ENCODE peak calls at places on chromosome 3, in six cellular contexts. J is GM12891, G is GM12878, U is HepG2, H is K562, V is SK-N-SH. B is an unnamed sample.

GRCh38 chr3:187955076-187955952 is 198.6 kb upstream of the LPP start:
- DNase-seq in H (no peak), U (peak; percentile 45), J (no peak), V (no peak), G (no peak), B (no peak)

GRCh38 chr3:129441215-129441614 is 1.2 kb downstream of the IFT122 start:
- DNase-seq in J (no peak), H (no peak), G (no peak), V (no peak), U (no peak), B (no peak)

GRCh38 chr3:38153986-38154608 is 11.2 kb upstream of the OXSR1 start:
- DNase-seq in U (no peak), V (no peak), J (no peak), G (no peak), H (no peak), B (no peak)

GRCh38 chr3:169811606-169812123 is 1.0 kb upstream of the LRRIQ4 start:
- DNase-seq in J (no peak), V (no peak), G (no peak), H (no peak), U (no peak), B (no peak)

GRCh38 chr3:31596176-31596575 is 63.5 kb downstream of the STT3B start:
- DNase-seq in J (no peak), G (no peak), U (no peak), V (no peak), H (no peak), B (no peak)

GRCh38 chr3:57484563-57484962 is 59.6 kb downstream of the DNAH12 start:
- DNase-seq in V (no peak), J (no peak), U (no peak), H (no peak), G (no peak), B (no peak)

GRCh38 chr3:142977399-142977728 is 13.9 kb upstream of the PAQR9 start:
- DNase-seq in V (no peak), J (no peak), U (no peak), H (peak; percentile 36), G (no peak), B (no peak)

GRCh38 chr3:37114251-37115145 is 59.9 kb downstream of the LRRFIP2 start:
- DNase-seq in V (no peak), U (no peak), J (no peak), H (no peak), G (no peak), B (no peak)

GRCh38 chr3:182485306-182485705 is 308.0 kb upstream of the ATP11B start:
- DNase-seq in V (no peak), H (no peak), G (no peak), J (no peak), U (no peak), B (no peak)

GRCh38 chr3:45776611-45777010 is 19.7 kb downstream of the SLC6A20 start:
- DNase-seq in G (no peak), H (no peak), V (no peak), U (no peak), J (no peak), B (no peak)

GRCh38 chr3:167115331-167115934 is 264.7 kb downstream of the ZBBX start:
- DNase-seq in V (no peak), U (no peak), J (no peak), G (no peak), H (no peak), B (no peak)

GRCh38 chr3:56783644-56784451 is 17.9 kb downstream of the ARHGEF3 start:
- DNase-seq in U (peak; percentile 77), G (peak; percentile 93), H (no peak), J (peak; percentile 47), V (no peak), B (peak; percentile 53)

GRCh38 chr3:141255864-141256263 is 24.2 kb downstream of the PXYLP1 start:
- DNase-seq in V (no peak), G (no peak), U (peak; percentile 35), J (no peak), H (peak; percentile 71), B (no peak)

GRCh38 chr3:127628788-127629456 is at the start of gene PODXL2:
- DNase-seq in H (peak; percentile 98), G (no peak), V (peak; percentile 99), J (peak; percentile 77), U (peak; percentile 28), B (peak; percentile 50)

GRCh38 chr3:150956376-150956775 is 16.2 kb downstream of the CLRN1 start:
- DNase-seq in J (no peak), V (no peak), U (no peak), G (no peak), H (no peak), B (no peak)

GRCh38 chr3:16816048-16816780 is 68.5 kb upstream of the PLCL2 start:
- DNase-seq in H (no peak), V (no peak), G (peak; percentile 56), J (no peak), U (no peak), B (no peak)

GRCh38 chr3:117873236-117873635 is 1161.4 kb downstream of the IGSF11 start:
- DNase-seq in V (peak; percentile 44), J (no peak), H (no peak), G (no peak), U (no peak), B (no peak)

GRCh38 chr3:159418571-159419526 is 569.8 kb upstream of the IL12A start:
- DNase-seq in H (no peak), J (no peak), U (no peak), V (no peak), G (no peak), B (no peak)

GRCh38 chr3:40463579-40463978 is 6.4 kb downstream of the RPL14 start:
- DNase-seq in V (no peak), H (no peak), G (no peak), J (no peak), U (no peak), B (no peak)

GRCh38 chr3:190369701-190370295 is 18.2 kb upstream of the CLDN16 start:
- DNase-seq in G (no peak), J (no peak), V (no peak), H (no peak), U (no peak), B (no peak)

GRCh38 chr3:190375250-190375649 is 12.7 kb upstream of the CLDN16 start:
- DNase-seq in U (no peak), J (no peak), G (no peak), H (no peak), V (no peak), B (no peak)

GRCh38 chr3:190368871-190369270 is 19.1 kb upstream of the CLDN16 start:
- DNase-seq in V (no peak), H (no peak), U (no peak), G (no peak), J (no peak), B (no peak)

GRCh38 chr3:190370369-190370768 is 17.6 kb upstream of the CLDN16 start:
- DNase-seq in H (no peak), G (no peak), U (no peak), J (no peak), V (no peak), B (no peak)

GRCh38 chr3:190371152-190371551 is 16.8 kb upstream of the CLDN16 start:
- DNase-seq in U (no peak), V (no peak), H (no peak), J (no peak), G (no peak), B (no peak)
- TF ChIP-seq TAF1 in U (no peak), V (no peak), H (no peak), J (no peak), G (no peak), B (no peak)

GRCh38 chr3:124834723-124835718 is 52.1 kb downstream of the ITGB5 start:
- DNase-seq in G (peak; percentile 90), V (no peak), H (peak; percentile 17), U (peak; percentile 99), J (peak; percentile 41), B (peak; percentile 40)
- TF ChIP-seq POLR2AphosphoS5 in G (no peak), V (no peak), H (no peak), U (peak; percentile 65), J (no peak), B (peak; percentile 29)

DNA sequence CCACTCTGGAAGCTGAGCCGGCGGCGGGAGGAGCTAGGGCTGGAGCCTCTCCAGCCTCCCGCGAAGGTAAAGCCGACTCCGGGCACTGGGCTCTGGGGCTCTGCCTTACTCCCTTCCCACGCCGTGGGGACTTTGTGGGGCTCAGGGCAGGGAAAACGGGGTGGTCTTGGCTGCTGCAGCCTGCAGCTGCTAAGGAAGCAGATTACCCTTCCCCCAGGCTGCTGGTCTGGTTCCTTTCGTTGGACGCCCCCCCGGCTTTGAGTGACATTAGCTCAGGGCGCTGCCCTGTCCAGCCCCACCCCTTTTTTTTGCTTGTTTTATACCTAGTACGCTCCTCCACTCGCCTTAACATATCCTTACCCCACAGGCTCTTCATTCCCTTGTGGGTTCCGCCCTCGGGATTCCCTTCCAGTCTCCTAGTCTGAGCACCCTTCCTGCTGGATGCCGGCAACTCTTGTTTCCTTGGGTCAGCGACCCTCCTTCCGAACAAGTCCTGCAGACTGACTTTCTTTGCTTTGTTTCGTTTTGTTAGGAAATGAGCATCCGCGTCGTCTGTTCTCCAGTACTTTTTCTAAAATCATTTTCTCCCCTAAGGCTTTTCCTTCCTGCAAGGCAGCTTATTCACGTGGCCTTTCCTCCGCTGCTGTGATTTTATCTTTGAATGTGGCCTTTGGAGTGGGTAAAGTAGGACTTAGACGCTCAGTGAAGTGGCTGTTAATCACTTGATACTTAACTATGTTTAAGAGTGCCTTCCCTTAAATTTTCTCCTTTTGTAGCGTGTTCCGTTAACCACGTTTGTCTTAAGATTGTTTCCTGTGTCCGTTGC is 606 bp downstream of the DNAJC13 start:
- DNase-seq in G (peak; percentile 31), J (peak; percentile 11), V (peak; percentile 55), U (peak; percentile 53), H (peak; percentile 48), B (peak; percentile 27)
- TF ChIP-seq TAF1 in G (no peak), J (peak; percentile 13), V (peak; percentile 47), U (peak; percentile 23), H (no peak), B (peak; percentile 9)

DNA sequence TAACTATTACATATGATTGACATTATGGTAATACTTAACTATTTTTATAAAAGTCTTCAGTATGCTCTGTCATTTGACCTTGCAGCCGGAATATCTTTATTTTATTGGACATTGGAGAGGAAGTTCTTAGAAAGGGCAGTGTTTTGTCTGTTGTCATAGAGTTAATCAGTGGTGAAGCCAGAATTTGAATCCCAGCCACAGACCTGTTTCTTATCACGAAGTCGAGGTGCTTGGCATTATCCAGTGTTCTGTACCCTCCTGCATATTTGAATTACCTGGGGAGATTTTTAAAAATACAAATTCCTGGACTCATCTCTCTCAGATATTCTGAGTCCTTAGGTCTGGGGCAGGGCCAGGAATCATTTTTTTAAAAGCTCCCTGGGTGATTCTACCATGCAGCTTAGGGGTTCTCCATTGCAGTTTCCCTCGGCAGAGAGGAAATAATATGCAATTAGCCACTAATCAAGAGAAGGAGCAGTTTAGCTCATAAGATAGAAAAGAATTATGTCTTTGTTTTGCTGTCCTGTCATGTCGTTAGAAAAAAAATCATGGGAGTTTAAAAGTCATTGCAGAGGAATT is 195.6 kb upstream of the CFAP20DC start:
- DNase-seq in G (no peak), H (no peak), J (no peak), U (no peak), V (no peak), B (no peak)
- TF ChIP-seq POLR2AphosphoS5 in G (no peak), H (no peak), J (no peak), U (no peak), V (no peak), B (no peak)

DNA sequence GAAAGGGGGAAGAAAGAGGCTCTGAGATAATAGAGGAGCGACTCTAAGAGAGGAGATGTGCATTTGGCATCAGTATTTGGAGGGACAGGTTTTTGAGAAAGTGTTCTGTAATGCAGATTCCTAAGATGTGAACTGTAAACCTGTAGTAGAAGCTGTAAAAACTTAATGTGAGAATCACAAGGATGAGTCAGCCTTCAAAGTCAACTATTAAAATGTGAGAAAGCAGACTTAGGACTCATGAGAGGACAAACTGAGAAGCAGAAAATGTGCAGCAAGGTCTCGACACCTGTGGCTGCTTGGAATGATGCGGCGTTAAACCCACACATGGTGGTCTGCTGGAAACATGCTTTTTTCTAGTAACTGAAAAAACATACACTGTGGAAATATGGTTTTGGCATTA is 36.0 kb downstream of the USP13 start:
- DNase-seq in J (no peak), U (no peak), H (no peak), G (no peak), V (no peak), B (no peak)
- TF ChIP-seq TAF1 in J (no peak), U (no peak), H (no peak), G (no peak), V (no peak), B (no peak)

B was measured in GM12892.